ENCODE peak calls at places on chromosomes 5 and 9, in ten cellular contexts. E is mucosa of descending colon; C is stimulated activated CD4-positive, alpha-beta T cell treated with anti-CD3 and anti-CD28 coated beads, Interleukin-12 subunit alpha, Interleukin-12 subunit beta, amount 100 ng/mL, for 4 hours; S is AG08396; M is central memory CD4-positive, alpha-beta T cell; T is HFF-Myc; H is M059J; A is stomach; L is stimulated activated CD8-positive, alpha-beta memory T cell treated with anti-CD3 and anti-CD28 coated beads, Interleukin-2, amount 100 ng/mL, for 48 hours; Z is activated T-cell treated with anti-CD3 and anti-CD28 coated beads for 24 hours. J is an unnamed sample.
A peak's percentile ranks its signal among the peaks of the same experiment; 100 is the strongest.

GRCh38 chr9:101736723-101737122 is 1.7 kb downstream of the GRIN3A start:
- DNase-seq in E (peak; percentile 53), C (no peak), S (no peak), M (no peak), T (no peak), H (peak; percentile 1), A (no peak), L (no peak), Z (no peak), J (peak; percentile 51)

GRCh38 chr5:59893436-59894227 is at the start of gene PDE4D:
- DNase-seq in E (peak; percentile 45), C (no peak), S (peak; percentile 69), M (no peak), T (peak; percentile 15), H (peak; percentile 83), A (peak; percentile 63), L (no peak), Z (no peak), J (peak; percentile 47)

GRCh38 chr5:62395210-62395950 is 8.3 kb downstream of the DIMT1 start:
- DNase-seq in E (no peak), C (no peak), S (no peak), M (no peak), T (no peak), H (peak; percentile 53), A (no peak), L (no peak), Z (no peak), J (no peak)

GRCh38 chr5:53027913-53028312 is 38.8 kb downstream of the ITGA2 start:
- DNase-seq in E (no peak), C (no peak), S (no peak), M (no peak), T (no peak), H (peak; percentile 91), A (peak; percentile 68), L (no peak), Z (no peak), J (no peak)

GRCh38 chr9:107439991-107440456 is 49.5 kb downstream of the KLF4 start:
- DNase-seq in E (no peak), C (no peak), S (no peak), M (no peak), T (no peak), H (peak; percentile 22), A (no peak), L (no peak), Z (no peak), J (peak; percentile 28)

GRCh38 chr5:81505672-81506071 is 111.7 kb upstream of the ACOT12 start:
- DNase-seq in E (no peak), C (no peak), S (no peak), M (no peak), T (no peak), H (no peak), A (no peak), L (no peak), Z (no peak), J (no peak)

GRCh38 chr9:21796768-21797167 is 5.7 kb upstream of the MTAP start:
- DNase-seq in E (no peak), C (no peak), S (no peak), M (no peak), T (no peak), H (no peak), A (no peak), L (no peak), Z (no peak), J (no peak)

GRCh38 chr5:15285901-15286583 is 213.9 kb upstream of the FBXL7 start:
- DNase-seq in E (peak; percentile 15), C (no peak), S (peak; percentile 45), M (no peak), T (peak; percentile 66), H (peak; percentile 68), A (no peak), L (no peak), Z (no peak), J (no peak)

GRCh38 chr5:151451626-151452520 is 4.5 kb downstream of the SLC36A1 start:
- DNase-seq in E (no peak), C (no peak), S (peak; percentile 53), M (no peak), T (no peak), H (peak; percentile 52), A (no peak), L (no peak), Z (no peak), J (no peak)

GRCh38 chr5:132498152-132498551 is 7.6 kb upstream of the IRF1 start:
- DNase-seq in E (peak; percentile 31), C (no peak), S (peak; percentile 66), M (no peak), T (no peak), H (peak; percentile 90), A (peak; percentile 60), L (no peak), Z (no peak), J (no peak)

GRCh38 chr5:3661755-3662296 is 66.2 kb downstream of the IRX1 start:
- DNase-seq in E (no peak), C (no peak), S (no peak), M (no peak), T (no peak), H (no peak), A (no peak), L (no peak), Z (no peak), J (no peak)

GRCh38 chr9:1231998-1232919 is 182.1 kb downstream of the DMRT2 start:
- DNase-seq in E (peak; percentile 51), C (no peak), S (peak; percentile 49), M (no peak), T (peak; percentile 44), H (peak; percentile 53), A (peak; percentile 85), L (no peak), Z (no peak), J (no peak)

GRCh38 chr5:40991168-40991980 is 79.8 kb downstream of the MROH2B start:
- DNase-seq in E (peak; percentile 37), C (no peak), S (peak; percentile 39), M (no peak), T (no peak), H (peak; percentile 83), A (peak; percentile 52), L (no peak), Z (no peak), J (no peak)

GRCh38 chr5:77431719-77432118 is 60.4 kb downstream of the WDR41 start:
- DNase-seq in E (no peak), C (no peak), S (no peak), M (no peak), T (no peak), H (no peak), A (no peak), L (no peak), Z (no peak), J (no peak)

GRCh38 chr9:134699343-134699740 is 57.7 kb downstream of the COL5A1 start:
- DNase-seq in E (no peak), C (no peak), S (no peak), M (no peak), T (no peak), H (no peak), A (no peak), L (no peak), Z (no peak), J (no peak)